ENCODE peak calls at places on chromosome 17, in six cellular contexts. N, X, D, E, P and R are unnamed samples.

GRCh38 chr17:72975509-72975908 is 117.0 kb downstream of the SLC39A11 start:
- DNase-seq in P (no peak), E (no peak), D (no peak), X (no peak), N (no peak), R (no peak)

GRCh38 chr17:10058924-10059683 is 139.3 kb downstream of the GAS7 start:
- DNase-seq in E (no peak), N (no peak), D (no peak), X (no peak), P (no peak), R (no peak)

GRCh38 chr17:79405823-79406222 is 205.0 kb downstream of the RBFOX3 start:
- DNase-seq in E (no peak), N (no peak), P (no peak), D (no peak), X (no peak), R (no peak)

GRCh38 chr17:45043268-45043681 is 8.2 kb downstream of the DCAKD start:
- DNase-seq in N (no peak), D (peak), X (no peak), P (no peak), E (no peak), R (no peak)

GRCh38 chr17:28725166-28725659 is 820 bp downstream of the TLCD1 start:
- DNase-seq in D (peak), X (no peak), N (peak), P (no peak), E (peak), R (no peak)

GRCh38 chr17:5912927-5913565 is 157.1 kb upstream of the WSCD1 start:
- DNase-seq in X (no peak), D (no peak), N (no peak), E (no peak), P (no peak), R (no peak)

GRCh38 chr17:78995761-78996451 is 13.7 kb downstream of the CANT1 start:
- DNase-seq in P (no peak), N (no peak), X (no peak), D (no peak), E (peak), R (no peak)

GRCh38 chr17:15469260-15469659 is 1.8 kb upstream of the CDRT4 start:
- DNase-seq in P (no peak), E (no peak), D (no peak), X (no peak), N (peak), R (no peak)

GRCh38 chr17:76459674-76460073 is 6.7 kb upstream of the UBE2O start:
- DNase-seq in N (no peak), E (no peak), D (no peak), P (no peak), X (no peak), R (no peak)

DNA sequence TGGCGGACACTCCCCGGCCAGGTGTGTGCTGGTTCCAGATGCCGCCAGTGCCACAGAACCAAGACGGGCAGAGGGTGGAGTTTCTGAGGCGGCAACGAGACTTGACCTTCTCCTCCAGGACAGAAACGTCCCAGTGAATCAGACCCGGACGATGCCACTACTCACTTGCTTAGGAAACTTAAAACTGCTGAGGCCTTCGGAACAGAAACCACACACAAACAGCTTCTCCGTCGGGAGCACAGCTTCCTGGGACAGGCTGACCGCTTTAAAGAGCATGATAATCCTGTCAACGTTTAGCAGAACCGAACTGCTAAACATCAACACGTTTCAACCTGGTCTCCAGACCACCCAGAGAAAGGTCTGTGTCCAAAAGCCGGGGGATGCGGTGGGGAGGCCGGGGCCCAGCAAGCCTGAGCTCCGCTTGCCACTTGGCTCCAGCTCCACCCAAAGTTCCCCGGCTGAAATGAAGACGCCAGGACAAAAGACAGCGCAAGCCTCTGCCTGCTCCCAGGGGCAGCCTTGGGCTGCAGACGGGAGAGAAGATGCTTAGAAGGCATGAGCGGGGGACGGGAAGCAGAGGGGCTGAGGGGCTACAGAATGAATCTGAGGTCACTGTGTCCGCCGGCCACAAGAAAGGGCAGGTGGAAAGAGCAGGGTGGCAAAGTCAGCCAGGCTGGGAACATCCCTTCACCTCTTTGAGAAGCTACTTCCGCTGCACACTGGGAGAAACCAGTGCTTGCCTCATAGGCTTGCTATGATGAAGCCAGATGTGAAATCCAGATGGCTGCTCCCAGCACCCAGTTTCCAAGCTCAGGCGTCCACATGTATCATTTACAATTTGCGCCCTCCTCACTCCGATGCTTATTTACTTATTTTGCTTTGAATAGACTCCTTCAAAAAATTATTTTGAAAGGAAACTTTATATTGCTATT is 68.9 kb downstream of the MRM3 start:
- DNase-seq in P (peak), D (peak), N (peak), X (no peak), E (no peak), R (no peak)
- H3K4me3 ChIP-seq in P (peak), D (no peak), N (no peak), X (no peak), E (no peak), R (no peak)

GRCh38 chr17:16977932-16978331 is 6.0 kb upstream of the TNFRSF13B start:
- DNase-seq in X (no peak), D (peak), P (no peak), E (no peak), N (peak), R (no peak)

GRCh38 chr17:16975266-16975651 is 3.3 kb upstream of the TNFRSF13B start:
- DNase-seq in E (no peak), P (no peak), X (no peak), N (no peak), D (no peak), R (no peak)

GRCh38 chr17:16974569-16975265 is 2.8 kb upstream of the TNFRSF13B start:
- DNase-seq in P (no peak), X (no peak), E (no peak), D (no peak), N (no peak), R (no peak)

GRCh38 chr17:16976686-16977550 is 5.0 kb upstream of the TNFRSF13B start:
- DNase-seq in E (no peak), N (no peak), X (no peak), P (no peak), D (no peak), R (no peak)

GRCh38 chr17:16975744-16976625 is 4.1 kb upstream of the TNFRSF13B start:
- DNase-seq in N (no peak), P (no peak), E (no peak), X (no peak), D (no peak), R (no peak)
- H3K4me3 ChIP-seq in N (no peak), P (no peak), E (no peak), X (no peak), D (no peak), R (no peak)

DNA sequence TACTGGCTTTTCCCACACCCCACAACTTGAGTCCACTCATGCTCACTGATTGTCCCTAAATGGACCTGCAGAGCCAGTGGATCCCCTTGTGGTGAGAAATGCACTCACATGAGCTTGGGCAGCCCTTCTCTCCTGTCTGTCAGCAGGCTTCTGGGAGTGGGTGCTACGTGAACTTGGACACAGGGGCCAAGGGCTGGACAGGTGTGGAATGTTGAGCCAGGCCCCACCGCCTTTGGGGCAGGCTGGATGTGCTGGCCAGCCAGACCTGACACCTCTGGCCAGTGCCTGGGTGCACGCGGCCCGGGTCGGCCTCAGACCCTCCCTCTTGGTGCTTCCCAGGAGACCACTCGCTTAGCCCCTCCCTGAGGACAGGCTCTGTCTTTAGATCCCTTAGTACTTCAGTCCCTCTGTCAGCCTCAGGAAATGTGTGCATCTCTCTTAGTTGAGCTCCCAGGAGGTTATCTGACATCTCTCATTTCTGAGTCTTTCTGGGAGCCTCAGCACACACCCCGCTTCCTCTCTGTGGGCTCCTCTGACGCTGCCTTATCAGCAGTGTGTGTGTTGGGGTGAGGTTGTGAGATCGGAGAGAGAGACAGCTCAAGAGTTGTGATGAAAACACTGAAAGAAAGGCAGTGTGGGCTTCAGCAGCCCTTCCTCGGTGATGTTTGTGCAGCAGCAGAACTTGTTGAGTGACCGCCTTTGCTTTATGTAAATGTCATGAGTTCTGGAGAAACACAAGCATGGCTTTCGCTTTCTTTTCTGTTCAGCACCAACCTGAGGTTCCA is 117.0 kb downstream of the RAB11FIP4 start:
- DNase-seq in P (no peak), N (peak), X (peak), E (no peak), D (no peak), R (peak)
- H3K4me3 ChIP-seq in P (no peak), N (no peak), X (peak), E (no peak), D (no peak), R (peak)

DNA sequence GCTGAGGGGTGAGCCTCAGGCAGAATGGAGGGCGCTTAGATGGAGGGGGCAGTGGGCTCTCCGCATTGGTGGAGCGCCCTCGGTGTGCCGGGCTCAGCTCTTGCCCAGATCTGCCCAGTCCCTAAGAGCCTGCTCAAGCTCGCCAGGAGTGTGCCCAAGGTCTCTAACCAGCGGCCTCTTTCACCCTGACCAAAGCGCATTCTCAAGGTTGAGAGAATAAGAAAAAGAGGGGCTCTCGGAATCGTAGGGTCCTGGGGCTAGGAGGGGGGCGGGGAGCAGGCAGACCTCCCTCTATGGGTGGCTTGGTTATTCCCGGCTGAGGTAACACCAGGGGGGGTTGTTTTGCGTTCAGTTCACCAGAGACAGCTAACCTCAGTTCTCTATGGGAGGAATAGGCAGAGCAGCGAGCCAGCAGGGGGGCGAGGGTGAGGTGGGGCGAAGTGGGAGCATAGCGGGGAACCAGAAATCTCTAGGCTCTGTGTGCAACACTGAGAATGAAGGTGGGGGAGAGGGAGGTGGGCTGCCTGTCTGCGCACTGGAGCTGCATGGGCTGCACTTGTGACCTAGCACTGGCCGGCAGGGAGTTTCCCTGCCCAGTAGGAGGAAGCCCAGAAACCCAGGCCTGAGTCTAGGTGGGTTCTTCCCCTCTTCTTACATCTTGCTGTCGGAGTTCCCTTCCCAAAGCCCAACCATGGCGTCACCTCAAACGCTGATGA is 3.0 kb downstream of the TMEM132E start:
- DNase-seq in X (no peak), E (no peak), P (no peak), N (no peak), D (no peak), R (no peak)
- H3K4me3 ChIP-seq in X (no peak), E (no peak), P (no peak), N (no peak), D (no peak), R (no peak)

GRCh38 chr17:34980353-34980680 is at the start of gene LIG3:
- DNase-seq in D (peak), E (peak), N (peak), X (peak), P (peak), R (peak)

GRCh38 chr17:34980681-34981537 is 597 bp downstream of the LIG3 start:
- DNase-seq in N (peak), E (peak), P (peak), X (peak), D (peak), R (no peak)

GRCh38 chr17:34979650-34980352 is 511 bp upstream of the LIG3 start:
- DNase-seq in N (peak), P (no peak), D (no peak), X (no peak), E (no peak), R (no peak)

GRCh38 chr17:34979153-34979552 is 1.2 kb upstream of the LIG3 start:
- DNase-seq in N (no peak), E (no peak), D (no peak), P (no peak), X (no peak), R (no peak)

GRCh38 chr17:34981538-34982241 is 1.4 kb downstream of the LIG3 start:
- DNase-seq in N (peak), E (no peak), P (no peak), D (peak), X (no peak), R (no peak)
- H3K4me3 ChIP-seq in N (peak), E (peak), P (peak), D (peak), X (peak), R (peak)